ENCODE peak calls at places on chromosomes 2 and 18, in eight cellular contexts. N is epithelial cell of esophagus; B is amygdala; K is GM06990; U is AG08396; L is stimulated activated naive CD4-positive, alpha-beta T cell treated with Interleukin-2 at 50 U/mL for 16 hours; F is NCI-H69; J is stimulated activated CD4-positive, alpha-beta T cell treated with anti-CD3 and anti-CD28 coated beads, TNF-alpha, amount 100 ng/mL, for 4 hours. G is an unnamed sample.

GRCh38 chr18:25234740-25235345 is 117.1 kb downstream of the ZNF521 start:
- DNase-seq in N (no peak), F (peak), U (no peak), K (no peak), B (no peak), L (no peak), J (no peak), G (no peak)

GRCh38 chr2:45008296-45009129 is 739 bp downstream of the SIX2 start:
- DNase-seq in B (no peak), J (no peak), U (no peak), L (no peak), F (peak), K (no peak), N (peak), G (no peak)

GRCh38 chr2:112876257-112876970 is 34.6 kb upstream of the IL37 start:
- DNase-seq in J (no peak), F (no peak), K (no peak), N (peak), B (no peak), L (no peak), U (no peak), G (no peak)

GRCh38 chr18:25832008-25832604 is 258.3 kb downstream of the SS18 start:
- DNase-seq in B (peak), N (peak), K (no peak), J (no peak), L (no peak), U (peak), F (peak), G (peak)

GRCh38 chr2:84793641-84794040 is 87.2 kb downstream of the TRABD2A start:
- DNase-seq in L (no peak), U (no peak), F (no peak), N (no peak), J (no peak), B (no peak), K (no peak), G (no peak)

GRCh38 chr18:23824704-23825103 is 135.5 kb downstream of the LAMA3 start:
- DNase-seq in J (no peak), L (no peak), F (no peak), U (no peak), N (peak), B (no peak), K (no peak), G (no peak)

GRCh38 chr18:48493856-48494255 is 45.0 kb upstream of the CTIF start:
- DNase-seq in J (no peak), B (no peak), F (no peak), U (no peak), N (no peak), L (no peak), K (no peak), G (no peak)

GRCh38 chr2:241795021-241795999 is 13.7 kb upstream of the NEU4 start:
- DNase-seq in B (no peak), L (no peak), K (no peak), N (no peak), U (no peak), J (no peak), F (no peak), G (no peak)

GRCh38 chr2:234060236-234060635 is 9.7 kb downstream of the SPP2 start:
- DNase-seq in F (peak), B (no peak), L (no peak), N (no peak), J (no peak), K (no peak), U (no peak), G (no peak)